ENCODE peak calls at places on chromosome 12, in nine cellular contexts. One of them, this sample, is unnamed.

GRCh38 chr12:68119250-68119649 is 40.3 kb downstream of the IFNG start:
- DNase-seq in fibroblast of lung: no peak
- DNase-seq in cardiac fibroblast: no peak
- DNase-seq in transverse colon: no peak
- DNase-seq in ovary: no peak
- DNase-seq in uterus: no peak
- DNase-seq in adrenal gland: no peak
- DNase-seq in foreskin fibroblast: no peak
- DNase-seq in cardiac muscle cell: no peak
- DNase-seq in this sample: no peak

GRCh38 chr12:6612247-6612646 is 5.1 kb upstream of the CHD4 start:
- DNase-seq in uterus: peak; percentile 28
- DNase-seq in transverse colon: no peak
- DNase-seq in adrenal gland: no peak
- DNase-seq in cardiac muscle cell: no peak
- DNase-seq in fibroblast of lung: no peak
- DNase-seq in foreskin fibroblast: no peak
- DNase-seq in cardiac fibroblast: no peak
- DNase-seq in ovary: no peak
- DNase-seq in this sample: peak; percentile 36

GRCh38 chr12:71755146-71755892 is 656 bp downstream of the RAB21 start:
- DNase-seq in transverse colon: peak; percentile 56
- DNase-seq in adrenal gland: peak; percentile 60
- DNase-seq in cardiac muscle cell: peak; percentile 40
- DNase-seq in cardiac fibroblast: peak; percentile 65
- DNase-seq in fibroblast of lung: peak; percentile 62
- DNase-seq in uterus: peak; percentile 30
- DNase-seq in ovary: peak; percentile 51
- DNase-seq in foreskin fibroblast: peak; percentile 42
- DNase-seq in this sample: peak; percentile 47

GRCh38 chr12:51630256-51630880 is 39.3 kb downstream of the SCN8A start:
- DNase-seq in foreskin fibroblast: no peak
- DNase-seq in uterus: no peak
- DNase-seq in cardiac muscle cell: no peak
- DNase-seq in transverse colon: no peak
- DNase-seq in adrenal gland: no peak
- DNase-seq in ovary: no peak
- DNase-seq in cardiac fibroblast: no peak
- DNase-seq in fibroblast of lung: no peak
- DNase-seq in this sample: no peak

GRCh38 chr12:42483534-42483857 is 106.0 kb downstream of the PRICKLE1 start:
- DNase-seq in adrenal gland: peak; percentile 47
- DNase-seq in transverse colon: peak; percentile 35
- DNase-seq in cardiac muscle cell: peak; percentile 66
- DNase-seq in cardiac fibroblast: peak; percentile 28
- DNase-seq in fibroblast of lung: no peak
- DNase-seq in foreskin fibroblast: no peak
- DNase-seq in ovary: peak; percentile 67
- DNase-seq in uterus: peak; percentile 61
- DNase-seq in this sample: no peak

GRCh38 chr12:65824314-65824563 is at the start of gene HMGA2:
- DNase-seq in transverse colon: no peak
- DNase-seq in cardiac fibroblast: peak; percentile 83
- DNase-seq in ovary: peak; percentile 28
- DNase-seq in cardiac muscle cell: no peak
- DNase-seq in uterus: peak; percentile 19
- DNase-seq in fibroblast of lung: peak; percentile 89
- DNase-seq in adrenal gland: peak; percentile 21
- DNase-seq in foreskin fibroblast: peak; percentile 93
- DNase-seq in this sample: peak; percentile 61

GRCh38 chr12:14454098-14454907 is 88.8 kb downstream of the ATF7IP start:
- DNase-seq in cardiac muscle cell: peak; percentile 70
- DNase-seq in adrenal gland: no peak
- DNase-seq in fibroblast of lung: peak; percentile 49
- DNase-seq in transverse colon: no peak
- DNase-seq in uterus: no peak
- DNase-seq in cardiac fibroblast: peak; percentile 57
- DNase-seq in foreskin fibroblast: no peak
- DNase-seq in ovary: no peak
- DNase-seq in this sample: peak; percentile 23

GRCh38 chr12:59736786-59737185 is 141.0 kb downstream of the SLC16A7 start:
- DNase-seq in fibroblast of lung: peak; percentile 91
- DNase-seq in cardiac fibroblast: peak; percentile 58
- DNase-seq in transverse colon: no peak
- DNase-seq in ovary: no peak
- DNase-seq in uterus: no peak
- DNase-seq in foreskin fibroblast: peak; percentile 92
- DNase-seq in adrenal gland: no peak
- DNase-seq in cardiac muscle cell: no peak
- DNase-seq in this sample: no peak

GRCh38 chr12:6418796-6419195 is 26.0 kb upstream of the CD27 start:
- DNase-seq in uterus: no peak
- DNase-seq in foreskin fibroblast: no peak
- DNase-seq in cardiac fibroblast: no peak
- DNase-seq in ovary: no peak
- DNase-seq in adrenal gland: no peak
- DNase-seq in cardiac muscle cell: no peak
- DNase-seq in fibroblast of lung: no peak
- DNase-seq in transverse colon: no peak
- DNase-seq in this sample: no peak

GRCh38 chr12:18690653-18691052 is 47.2 kb downstream of the PLCZ1 start:
- DNase-seq in cardiac muscle cell: no peak
- DNase-seq in transverse colon: no peak
- DNase-seq in cardiac fibroblast: peak; percentile 29
- DNase-seq in fibroblast of lung: peak; percentile 19
- DNase-seq in ovary: no peak
- DNase-seq in uterus: no peak
- DNase-seq in adrenal gland: no peak
- DNase-seq in foreskin fibroblast: peak; percentile 85
- DNase-seq in this sample: no peak

GRCh38 chr12:113146999-113147398 is 2.5 kb upstream of the CFAP73 start:
- DNase-seq in uterus: no peak
- DNase-seq in cardiac muscle cell: no peak
- DNase-seq in fibroblast of lung: no peak
- DNase-seq in cardiac fibroblast: no peak
- DNase-seq in adrenal gland: no peak
- DNase-seq in foreskin fibroblast: no peak
- DNase-seq in transverse colon: no peak
- DNase-seq in ovary: no peak
- DNase-seq in this sample: no peak

GRCh38 chr12:119486599-119487154 is 106.9 kb upstream of the TMEM233 start:
- DNase-seq in cardiac muscle cell: no peak
- DNase-seq in adrenal gland: no peak
- DNase-seq in ovary: no peak
- DNase-seq in foreskin fibroblast: no peak
- DNase-seq in transverse colon: no peak
- DNase-seq in cardiac fibroblast: no peak
- DNase-seq in fibroblast of lung: no peak
- DNase-seq in uterus: no peak
- DNase-seq in this sample: no peak

GRCh38 chr12:46811185-46811584 is 14.6 kb downstream of the SLC38A4 start:
- DNase-seq in transverse colon: no peak
- DNase-seq in cardiac fibroblast: no peak
- DNase-seq in adrenal gland: no peak
- DNase-seq in fibroblast of lung: no peak
- DNase-seq in ovary: no peak
- DNase-seq in cardiac muscle cell: no peak
- DNase-seq in foreskin fibroblast: no peak
- DNase-seq in uterus: no peak
- DNase-seq in this sample: no peak

GRCh38 chr12:66409195-66409871 is 107.0 kb downstream of the HELB start:
- DNase-seq in cardiac muscle cell: peak; percentile 42
- DNase-seq in transverse colon: no peak
- DNase-seq in foreskin fibroblast: peak; percentile 39
- DNase-seq in uterus: no peak
- DNase-seq in ovary: no peak
- DNase-seq in fibroblast of lung: peak; percentile 81
- DNase-seq in cardiac fibroblast: peak; percentile 89
- DNase-seq in adrenal gland: peak; percentile 28
- DNase-seq in this sample: peak; percentile 33

GRCh38 chr12:109540526-109541411 is 32.5 kb downstream of the MMAB start:
- DNase-seq in cardiac muscle cell: no peak
- DNase-seq in fibroblast of lung: no peak
- DNase-seq in foreskin fibroblast: no peak
- DNase-seq in adrenal gland: no peak
- DNase-seq in cardiac fibroblast: no peak
- DNase-seq in transverse colon: no peak
- DNase-seq in uterus: no peak
- DNase-seq in ovary: no peak
- DNase-seq in this sample: no peak

GRCh38 chr12:93244514-93245077 is 133.1 kb upstream of the NUDT4 start:
- DNase-seq in foreskin fibroblast: no peak
- DNase-seq in cardiac fibroblast: no peak
- DNase-seq in ovary: no peak
- DNase-seq in transverse colon: no peak
- DNase-seq in fibroblast of lung: no peak
- DNase-seq in cardiac muscle cell: no peak
- DNase-seq in adrenal gland: no peak
- DNase-seq in uterus: no peak
- DNase-seq in this sample: no peak

GRCh38 chr12:28026701-28027100 is 54.2 kb upstream of the PTHLH start:
- DNase-seq in foreskin fibroblast: no peak
- DNase-seq in cardiac muscle cell: no peak
- DNase-seq in cardiac fibroblast: no peak
- DNase-seq in transverse colon: no peak
- DNase-seq in uterus: no peak
- DNase-seq in ovary: no peak
- DNase-seq in adrenal gland: no peak
- DNase-seq in fibroblast of lung: no peak
- DNase-seq in this sample: no peak

GRCh38 chr12:46154221-46154975 is 114.4 kb downstream of the SLC38A1 start:
- DNase-seq in uterus: no peak
- DNase-seq in adrenal gland: no peak
- DNase-seq in fibroblast of lung: peak; percentile 37
- DNase-seq in cardiac fibroblast: peak; percentile 45
- DNase-seq in transverse colon: no peak
- DNase-seq in foreskin fibroblast: peak; percentile 60
- DNase-seq in cardiac muscle cell: peak; percentile 21
- DNase-seq in ovary: no peak
- DNase-seq in this sample: no peak

GRCh38 chr12:128449146-128449894 is 182.3 kb downstream of the TMEM132C start:
- DNase-seq in ovary: no peak
- DNase-seq in fibroblast of lung: no peak
- DNase-seq in adrenal gland: no peak
- DNase-seq in transverse colon: no peak
- DNase-seq in foreskin fibroblast: no peak
- DNase-seq in uterus: no peak
- DNase-seq in cardiac muscle cell: no peak
- DNase-seq in cardiac fibroblast: peak; percentile 2
- DNase-seq in this sample: no peak

GRCh38 chr12:93972411-93973208 is 175.8 kb upstream of the PLXNC1 start:
- DNase-seq in cardiac fibroblast: peak; percentile 59
- DNase-seq in transverse colon: no peak
- DNase-seq in adrenal gland: no peak
- DNase-seq in ovary: no peak
- DNase-seq in uterus: no peak
- DNase-seq in foreskin fibroblast: peak; percentile 48
- DNase-seq in fibroblast of lung: peak; percentile 38
- DNase-seq in cardiac muscle cell: no peak
- DNase-seq in this sample: no peak

GRCh38 chr12:116319316-116319715 is 41.8 kb upstream of the MED13L start:
- DNase-seq in ovary: no peak
- DNase-seq in cardiac fibroblast: peak; percentile 43
- DNase-seq in cardiac muscle cell: no peak
- DNase-seq in fibroblast of lung: peak; percentile 53
- DNase-seq in uterus: no peak
- DNase-seq in transverse colon: no peak
- DNase-seq in adrenal gland: no peak
- DNase-seq in foreskin fibroblast: no peak
- DNase-seq in this sample: no peak
- H3K4me3 ChIP-seq in ovary: no peak overlapping the region
- H3K4me3 ChIP-seq in cardiac fibroblast: no peak overlapping the region
- H3K4me3 ChIP-seq in cardiac muscle cell: no peak overlapping the region
- H3K4me3 ChIP-seq in fibroblast of lung: no peak overlapping the region
- H3K4me3 ChIP-seq in uterus: no peak overlapping the region
- H3K4me3 ChIP-seq in transverse colon: no peak overlapping the region
- H3K4me3 ChIP-seq in adrenal gland: no peak overlapping the region
- H3K4me3 ChIP-seq in foreskin fibroblast: peak overlapping the region; percentile 14
- H3K4me3 ChIP-seq in this sample: no peak overlapping the region

DNA sequence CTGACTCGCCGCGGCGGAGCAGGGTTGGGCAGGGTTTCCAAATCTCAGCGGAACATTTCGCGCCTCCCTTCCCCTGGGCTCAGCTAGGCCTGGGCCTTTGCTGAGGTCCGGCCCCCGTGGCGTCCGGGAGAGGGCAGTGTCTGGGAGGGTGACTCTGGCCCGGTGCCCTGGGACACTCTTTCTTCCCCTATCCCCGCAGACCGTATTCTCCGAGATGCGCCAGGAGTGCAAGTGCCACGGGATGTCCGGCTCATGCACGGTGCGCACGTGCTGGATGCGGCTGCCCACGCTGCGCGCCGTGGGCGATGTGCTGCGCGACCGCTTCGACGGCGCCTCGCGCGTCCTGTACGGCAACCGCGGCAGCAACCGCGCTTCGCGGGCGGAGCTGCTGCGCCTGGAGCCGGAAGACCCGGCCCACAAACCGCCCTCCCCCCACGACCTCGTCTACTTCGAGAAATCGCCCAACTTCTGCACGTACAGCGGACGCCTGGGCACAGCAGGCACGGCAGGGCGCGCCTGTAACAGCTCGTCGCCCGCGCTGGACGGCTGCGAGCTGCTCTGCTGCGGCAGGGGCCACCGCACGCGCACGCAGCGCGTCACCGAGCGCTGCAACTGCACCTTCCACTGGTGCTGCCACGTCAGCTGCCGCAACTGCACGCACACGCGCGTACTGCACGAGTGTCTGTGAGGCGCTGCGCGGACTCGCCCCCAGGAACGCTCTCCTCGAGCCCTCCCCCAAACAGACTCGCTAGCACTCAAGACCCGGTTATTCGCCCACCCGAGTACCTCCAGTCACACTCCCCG is 3.0 kb downstream of the WNT1 start:
- DNase-seq in cardiac muscle cell: no peak
- DNase-seq in uterus: no peak
- DNase-seq in fibroblast of lung: no peak
- DNase-seq in ovary: no peak
- DNase-seq in foreskin fibroblast: no peak
- DNase-seq in transverse colon: no peak
- DNase-seq in adrenal gland: no peak
- DNase-seq in cardiac fibroblast: no peak
- DNase-seq in this sample: no peak
- H3K4me3 ChIP-seq in cardiac muscle cell: peak overlapping the region; percentile 16
- H3K4me3 ChIP-seq in uterus: no peak overlapping the region
- H3K4me3 ChIP-seq in fibroblast of lung: no peak overlapping the region
- H3K4me3 ChIP-seq in ovary: no peak overlapping the region
- H3K4me3 ChIP-seq in foreskin fibroblast: no peak overlapping the region
- H3K4me3 ChIP-seq in transverse colon: no peak overlapping the region
- H3K4me3 ChIP-seq in adrenal gland: no peak overlapping the region
- H3K4me3 ChIP-seq in cardiac fibroblast: no peak overlapping the region
- H3K4me3 ChIP-seq in this sample: peak overlapping the region; percentile 27

GRCh38 chr12:121989951-121990647 is 31.6 kb upstream of the BCL7A start:
- DNase-seq in cardiac fibroblast: no peak
- DNase-seq in fibroblast of lung: no peak
- DNase-seq in foreskin fibroblast: no peak
- DNase-seq in ovary: no peak
- DNase-seq in cardiac muscle cell: no peak
- DNase-seq in uterus: no peak
- DNase-seq in transverse colon: no peak
- DNase-seq in adrenal gland: no peak
- DNase-seq in this sample: no peak
- H3K4me3 ChIP-seq in cardiac fibroblast: no peak overlapping the region
- H3K4me3 ChIP-seq in fibroblast of lung: no peak overlapping the region
- H3K4me3 ChIP-seq in foreskin fibroblast: no peak overlapping the region
- H3K4me3 ChIP-seq in ovary: no peak overlapping the region
- H3K4me3 ChIP-seq in cardiac muscle cell: no peak overlapping the region
- H3K4me3 ChIP-seq in uterus: no peak overlapping the region
- H3K4me3 ChIP-seq in transverse colon: no peak overlapping the region
- H3K4me3 ChIP-seq in adrenal gland: no peak overlapping the region
- H3K4me3 ChIP-seq in this sample: no peak overlapping the region

GRCh38 chr12:57126561-57126960 is 1.7 kb upstream of the LRP1 start:
- DNase-seq in transverse colon: peak; percentile 15
- DNase-seq in fibroblast of lung: no peak
- DNase-seq in ovary: no peak
- DNase-seq in cardiac muscle cell: no peak
- DNase-seq in adrenal gland: no peak
- DNase-seq in foreskin fibroblast: no peak
- DNase-seq in cardiac fibroblast: no peak
- DNase-seq in uterus: peak; percentile 18
- DNase-seq in this sample: peak; percentile 36
- H3K4me3 ChIP-seq in transverse colon: no peak overlapping the region
- H3K4me3 ChIP-seq in fibroblast of lung: no peak overlapping the region
- H3K4me3 ChIP-seq in ovary: no peak overlapping the region
- H3K4me3 ChIP-seq in cardiac muscle cell: no peak overlapping the region
- H3K4me3 ChIP-seq in adrenal gland: no peak overlapping the region
- H3K4me3 ChIP-seq in foreskin fibroblast: no peak overlapping the region
- H3K4me3 ChIP-seq in cardiac fibroblast: no peak overlapping the region
- H3K4me3 ChIP-seq in uterus: no peak overlapping the region
- H3K4me3 ChIP-seq in this sample: no peak overlapping the region